ENCODE peak calls at places on chromosomes 16 and 17, in eight cellular contexts. P is tibial artery; F is mucosa of descending colon; Y is mammary epithelial cell; R is effector memory CD4-positive, alpha-beta T cell; U is tibial nerve; O is lung; H is SJSA1. I is an unnamed sample. For H3K36me3, the result is how much of the 10 kb centered on the place peaks cover.

GRCh38 chr17:38891441-38891840 is 21.6 kb downstream of the LASP1 start:
- DNase-seq in Y (no peak), R (no peak), O (no peak), H (no peak), U (no peak), P (no peak), F (no peak), I (no peak)

GRCh38 chr17:31216053-31216751 is 80.8 kb downstream of the OMG start:
- DNase-seq in R (no peak), U (no peak), Y (peak), H (peak), P (no peak), F (no peak), O (no peak), I (no peak)

GRCh38 chr16:78697426-78697825 is 598.0 kb downstream of the WWOX start:
- DNase-seq in P (no peak), R (no peak), U (no peak), F (no peak), H (no peak), Y (no peak), O (no peak), I (no peak)

GRCh38 chr16:83791916-83792315 is 15.9 kb upstream of the HSBP1 start:
- DNase-seq in O (no peak), F (no peak), R (no peak), Y (no peak), P (no peak), H (no peak), U (no peak), I (no peak)

GRCh38 chr17:8649157-8650118 is 18.9 kb upstream of the MYH10 start:
- DNase-seq in H (no peak), Y (no peak), F (no peak), P (peak), U (no peak), R (no peak), O (no peak), I (no peak)

GRCh38 chr17:65055708-65056638 is 567 bp downstream of the GNA13 start:
- DNase-seq in O (peak), U (peak), P (peak), R (peak), F (peak), Y (peak), H (peak), I (no peak)

GRCh38 chr17:76153202-76153601 is 12.2 kb upstream of the FOXJ1 start:
- DNase-seq in Y (no peak), U (no peak), F (no peak), R (no peak), P (no peak), H (no peak), O (no peak), I (no peak)

GRCh38 chr17:43547189-43547550 is 1.0 kb upstream of the ETV4 start:
- DNase-seq in R (no peak), Y (peak), F (no peak), O (no peak), H (no peak), U (no peak), P (no peak), I (no peak)

GRCh38 chr16:3953728-3954410 is 73.4 kb upstream of the CREBBP start:
- DNase-seq in Y (no peak), O (no peak), F (no peak), U (no peak), R (no peak), H (no peak), P (no peak), I (no peak)

GRCh38 chr16:54031107-54031760 is 255.4 kb downstream of the IRX3 start:
- DNase-seq in Y (peak), U (no peak), H (no peak), P (no peak), F (no peak), O (no peak), R (no peak), I (no peak)

GRCh38 chr17:64355536-64356303 is 34.9 kb downstream of the PECAM1 start:
- DNase-seq in F (no peak), Y (no peak), H (no peak), U (no peak), P (no peak), R (no peak), O (no peak), I (no peak)

GRCh38 chr17:41810659-41811548 is 845 bp downstream of the P3H4 start:
- DNase-seq in U (no peak), H (no peak), O (no peak), Y (no peak), F (peak), R (no peak), P (no peak), I (no peak)

GRCh38 chr16:17474037-17474436 is 3.3 kb upstream of the XYLT1 start:
- DNase-seq in Y (no peak), O (no peak), F (no peak), H (no peak), R (no peak), P (no peak), U (no peak), I (no peak)

GRCh38 chr17:18379246-18380146 is 1.9 kb downstream of the EVPLL start:
- DNase-seq in U (no peak), R (no peak), P (no peak), F (peak), H (no peak), Y (no peak), O (no peak), I (no peak)

GRCh38 chr16:20774703-20775362 is 11.0 kb downstream of the ACSM3 start:
- DNase-seq in R (peak), Y (peak), O (peak), H (peak), P (peak), U (no peak), F (peak), I (peak)

GRCh38 chr16:4200000-4200780 is 41.7 kb downstream of the SRL start:
- DNase-seq in O (peak), Y (peak), U (peak), H (peak), F (peak), R (no peak), P (peak), I (peak)

GRCh38 chr17:74199306-74200092 is 4.0 kb upstream of the RPL38 start:
- DNase-seq in F (peak), P (peak), H (peak), U (peak), R (peak), Y (peak), O (peak), I (no peak)

GRCh38 chr16:23908790-23909189 is 73.0 kb downstream of the PRKCB start:
- DNase-seq in R (no peak), O (no peak), P (no peak), H (no peak), U (no peak), F (no peak), Y (no peak), I (no peak)

GRCh38 chr16:66741131-66741900 is 10.1 kb downstream of the DYNC1LI2 start:
- DNase-seq in P (peak), U (peak), F (peak), R (no peak), O (peak), Y (peak), H (peak), I (no peak)

GRCh38 chr17:14826361-14826760 is 438.8 kb downstream of the PMP22 start:
- DNase-seq in U (no peak), Y (no peak), P (no peak), F (no peak), H (no peak), R (no peak), O (no peak), I (no peak)

GRCh38 chr17:64223931-64224657 is 39.0 kb downstream of the TEX2 start:
- DNase-seq in U (no peak), R (no peak), H (no peak), Y (no peak), O (no peak), P (no peak), F (no peak), I (no peak)

GRCh38 chr17:14745122-14745521 is 444.2 kb downstream of the HS3ST3B1 start:
- DNase-seq in F (no peak), P (no peak), Y (peak), O (no peak), R (no peak), U (no peak), H (no peak), I (no peak)

GRCh38 chr16:4752351-4753100 is 14.4 kb downstream of the ZNF500 start:
- DNase-seq in P (no peak), H (no peak), F (no peak), Y (no peak), R (no peak), O (no peak), U (no peak), I (no peak)

GRCh38 chr17:29005562-29005887 is 308 bp downstream of the SEZ6 start:
- DNase-seq in F (no peak), R (no peak), P (no peak), Y (no peak), O (no peak), H (no peak), U (no peak), I (no peak)
- H3K4me3 ChIP-seq in F (no peak), R (no peak), P (no peak), Y (no peak), O (no peak), H (no peak), U (no peak), I (peak)

GRCh38 chr17:77499699-77500435 is 359.1 kb downstream of the SEC14L1 start:
- DNase-seq in P (no peak), O (no peak), F (no peak), U (no peak), Y (no peak), R (no peak), H (no peak), I (no peak)
- H3K36me3 ChIP-seq in P (under half), O (under half), F (under half), U (under half), Y (under half), R (under half), H (under half), I (under half)

GRCh38 chr17:40219073-40219860 is at the start of gene WIPF2:
- DNase-seq in Y (peak), F (peak), P (peak), R (peak), H (peak), U (peak), O (peak), I (peak)

GRCh38 chr17:40218006-40218739 is 931 bp upstream of the WIPF2 start:
- DNase-seq in H (peak), P (no peak), Y (no peak), O (no peak), U (no peak), R (no peak), F (no peak), I (no peak)

GRCh38 chr17:40224707-40225092 is 5.6 kb downstream of the WIPF2 start:
- DNase-seq in H (no peak), F (no peak), U (peak), P (peak), O (peak), Y (no peak), R (no peak), I (no peak)

DNA sequence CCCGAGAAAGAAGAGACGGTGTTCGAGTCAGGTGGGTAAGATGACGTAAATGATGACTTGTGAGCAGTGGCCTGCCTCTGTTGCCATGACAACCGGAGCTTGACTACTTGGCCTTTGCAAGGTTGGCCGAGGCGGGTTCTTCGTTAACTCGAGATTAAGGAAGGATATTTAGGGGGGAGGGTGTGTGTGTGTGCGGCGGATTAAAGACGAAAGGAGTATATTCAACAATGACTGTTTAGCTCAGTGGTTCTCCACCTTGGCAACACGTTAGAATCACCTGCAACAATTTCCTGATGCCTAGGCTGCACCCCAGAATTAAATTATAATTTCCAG is 398 bp upstream of the WIPF2 start:
- DNase-seq in U (peak), O (peak), P (peak), F (peak), R (peak), H (no peak), Y (peak), I (peak)
- H3K4me3 ChIP-seq in U (peak), O (no peak), P (peak), F (no peak), R (peak), H (peak), Y (peak), I (peak)

GRCh38 chr16:89279666-89280481 is 62.4 kb downstream of the ZNF778 start:
- DNase-seq in R (no peak), O (no peak), U (no peak), F (no peak), H (no peak), P (no peak), Y (no peak), I (no peak)
- H3K36me3 ChIP-seq in R (half or more), O (under half), U (under half), F (under half), H (half or more), P (half or more), Y (under half), I (under half)

I was measured in iPS DF 6.9.